ENCODE peak calls at places on chromosomes 13 and 19, in five cellular contexts. One of them, this sample, is unnamed.

GRCh38 chr19:35908977-35909683 is 1.0 kb upstream of the TYROBP start:
- DNase-seq in HCT116: no peak
- DNase-seq in IMR-90: no peak
- DNase-seq in colonic mucosa: peak; percentile 56
- DNase-seq in right atrium auricular region: peak; percentile 75
- DNase-seq in this sample: no peak

GRCh38 chr19:53192771-53193533 is at the start of gene ZNF665:
- DNase-seq in HCT116: no peak
- DNase-seq in IMR-90: peak; percentile 82
- DNase-seq in colonic mucosa: peak; percentile 92
- DNase-seq in right atrium auricular region: peak; percentile 94
- DNase-seq in this sample: peak; percentile 69

GRCh38 chr13:43787518-43787891 is 733 bp upstream of the ENOX1 start:
- DNase-seq in HCT116: no peak
- DNase-seq in IMR-90: no peak
- DNase-seq in colonic mucosa: no peak
- DNase-seq in right atrium auricular region: no peak
- DNase-seq in this sample: no peak

GRCh38 chr19:32865326-32865725 is 4.2 kb downstream of the SLC7A9 start:
- DNase-seq in HCT116: no peak
- DNase-seq in IMR-90: no peak
- DNase-seq in colonic mucosa: no peak
- DNase-seq in right atrium auricular region: no peak
- DNase-seq in this sample: no peak

GRCh38 chr13:48976677-48977625 is 1.2 kb downstream of the FNDC3A start:
- DNase-seq in HCT116: no peak
- DNase-seq in IMR-90: no peak
- DNase-seq in colonic mucosa: peak; percentile 81
- DNase-seq in right atrium auricular region: peak; percentile 60
- DNase-seq in this sample: peak; percentile 55

GRCh38 chr13:113155201-113155600 is 3.2 kb upstream of the PROZ start:
- DNase-seq in HCT116: no peak
- DNase-seq in IMR-90: no peak
- DNase-seq in colonic mucosa: no peak
- DNase-seq in right atrium auricular region: peak; percentile 55
- DNase-seq in this sample: no peak

GRCh38 chr13:85194482-85194881 is 604.7 kb downstream of the SLITRK6 start:
- DNase-seq in HCT116: no peak
- DNase-seq in IMR-90: no peak
- DNase-seq in colonic mucosa: no peak
- DNase-seq in right atrium auricular region: no peak
- DNase-seq in this sample: no peak

GRCh38 chr13:20998649-20999415 is 62.6 kb downstream of the LATS2 start:
- DNase-seq in HCT116: no peak
- DNase-seq in IMR-90: no peak
- DNase-seq in colonic mucosa: no peak
- DNase-seq in right atrium auricular region: no peak
- DNase-seq in this sample: no peak

GRCh38 chr13:47901451-47901850 is 99.6 kb downstream of the SUCLA2 start:
- DNase-seq in HCT116: no peak
- DNase-seq in IMR-90: peak; percentile 37
- DNase-seq in colonic mucosa: no peak
- DNase-seq in right atrium auricular region: no peak
- DNase-seq in this sample: no peak

GRCh38 chr13:30145709-30146367 is 161.5 kb downstream of the KATNAL1 start:
- DNase-seq in HCT116: no peak
- DNase-seq in IMR-90: no peak
- DNase-seq in colonic mucosa: no peak
- DNase-seq in right atrium auricular region: no peak
- DNase-seq in this sample: no peak

GRCh38 chr13:66914155-66914554 is 316.0 kb downstream of the PCDH9 start:
- DNase-seq in HCT116: no peak
- DNase-seq in IMR-90: peak; percentile 5
- DNase-seq in colonic mucosa: no peak
- DNase-seq in right atrium auricular region: no peak
- DNase-seq in this sample: no peak

GRCh38 chr13:50071399-50071798 is 56.2 kb downstream of the KCNRG start:
- DNase-seq in HCT116: no peak
- DNase-seq in IMR-90: no peak
- DNase-seq in colonic mucosa: no peak
- DNase-seq in right atrium auricular region: no peak
- DNase-seq in this sample: peak; percentile 27

GRCh38 chr19:49884109-49884508 is 6.6 kb downstream of the TBC1D17 start:
- DNase-seq in HCT116: no peak
- DNase-seq in IMR-90: no peak
- DNase-seq in colonic mucosa: no peak
- DNase-seq in right atrium auricular region: no peak
- DNase-seq in this sample: no peak

GRCh38 chr13:51913421-51914136 is 51.8 kb downstream of the CCDC70 start:
- DNase-seq in HCT116: no peak
- DNase-seq in IMR-90: no peak
- DNase-seq in colonic mucosa: no peak
- DNase-seq in right atrium auricular region: no peak
- DNase-seq in this sample: no peak

GRCh38 chr19:2111425-2111824 is 14.7 kb downstream of the IZUMO4 start:
- DNase-seq in HCT116: no peak
- DNase-seq in IMR-90: no peak
- DNase-seq in colonic mucosa: no peak
- DNase-seq in right atrium auricular region: no peak
- DNase-seq in this sample: no peak

GRCh38 chr19:2111886-2112285 is 15.2 kb downstream of the IZUMO4 start:
- DNase-seq in HCT116: no peak
- DNase-seq in IMR-90: no peak
- DNase-seq in colonic mucosa: no peak
- DNase-seq in right atrium auricular region: no peak
- DNase-seq in this sample: no peak

GRCh38 chr19:2109278-2109864 is 12.7 kb downstream of the IZUMO4 start:
- DNase-seq in HCT116: no peak
- DNase-seq in IMR-90: no peak
- DNase-seq in colonic mucosa: no peak
- DNase-seq in right atrium auricular region: no peak
- DNase-seq in this sample: no peak

GRCh38 chr19:2110822-2111221 is 14.1 kb downstream of the IZUMO4 start:
- DNase-seq in HCT116: no peak
- DNase-seq in IMR-90: no peak
- DNase-seq in colonic mucosa: no peak
- DNase-seq in right atrium auricular region: no peak
- DNase-seq in this sample: no peak

DNA sequence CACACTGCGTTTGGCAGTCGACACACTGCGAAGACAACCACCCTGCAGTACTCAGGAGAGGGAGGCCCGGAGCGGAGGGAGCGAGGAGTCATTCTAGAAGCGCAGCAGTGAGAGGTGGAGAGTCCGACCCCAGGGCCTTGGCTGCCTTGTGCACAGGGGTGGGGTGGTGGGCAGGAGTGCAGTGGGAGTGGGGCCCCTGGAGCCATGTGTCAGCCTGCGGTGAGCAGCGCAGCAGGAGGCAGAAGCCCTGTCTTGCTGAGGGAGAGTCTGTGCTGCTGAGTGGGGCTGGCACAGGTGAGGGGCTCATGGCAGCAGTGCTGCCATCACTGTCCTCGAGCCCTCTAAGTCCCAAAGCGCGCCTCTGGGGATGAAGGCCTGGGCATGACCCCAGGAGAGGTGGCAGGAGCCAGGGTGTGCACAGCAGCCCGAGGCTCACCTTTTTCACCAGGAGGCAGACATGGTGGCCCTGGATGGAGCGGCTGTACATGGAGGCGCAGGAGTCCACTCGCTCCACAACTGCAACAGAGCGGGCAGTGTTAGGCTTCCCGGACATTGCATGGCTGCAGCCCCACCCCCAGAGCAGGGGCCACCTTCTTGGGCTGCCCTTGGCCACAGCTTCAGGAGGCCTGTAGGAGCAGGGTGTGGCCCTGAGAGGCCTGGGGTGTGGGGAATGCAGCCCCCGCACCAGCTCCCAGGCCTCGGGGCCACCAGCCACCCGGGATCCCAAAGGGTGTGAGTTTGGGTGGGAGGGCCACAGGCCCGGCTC is 11.7 kb downstream of the IZUMO4 start:
- DNase-seq in HCT116: no peak
- DNase-seq in IMR-90: no peak
- DNase-seq in colonic mucosa: no peak
- DNase-seq in right atrium auricular region: no peak
- DNase-seq in this sample: no peak
- H3K36me3 ChIP-seq in HCT116: peaks cover 34% of the 10 kb centered on the region
- H3K36me3 ChIP-seq in IMR-90: peaks cover 85% of the 10 kb centered on the region
- H3K36me3 ChIP-seq in colonic mucosa: peaks cover 34% of the 10 kb centered on the region
- H3K36me3 ChIP-seq in right atrium auricular region: peaks cover 81% of the 10 kb centered on the region
- H3K36me3 ChIP-seq in this sample: peaks cover 57% of the 10 kb centered on the region

GRCh38 chr19:12708641-12709040 is 12.2 kb upstream of the FBXW9 start:
- DNase-seq in HCT116: no peak
- DNase-seq in IMR-90: no peak
- DNase-seq in colonic mucosa: no peak
- DNase-seq in right atrium auricular region: no peak
- DNase-seq in this sample: no peak
- H3K36me3 ChIP-seq in HCT116: peaks cover 46% of the 10 kb centered on the region
- H3K36me3 ChIP-seq in IMR-90: peaks cover 66% of the 10 kb centered on the region
- H3K36me3 ChIP-seq in colonic mucosa: peaks cover 35% of the 10 kb centered on the region
- H3K36me3 ChIP-seq in right atrium auricular region: peaks cover 94% of the 10 kb centered on the region
- H3K36me3 ChIP-seq in this sample: peaks cover 32% of the 10 kb centered on the region

GRCh38 chr13:110197471-110197870 is 109.5 kb downstream of the COL4A1 start:
- DNase-seq in HCT116: no peak
- DNase-seq in IMR-90: no peak
- DNase-seq in colonic mucosa: no peak
- DNase-seq in right atrium auricular region: no peak
- DNase-seq in this sample: no peak

GRCh38 chr13:110197041-110197440 is 109.9 kb downstream of the COL4A1 start:
- DNase-seq in HCT116: no peak
- DNase-seq in IMR-90: peak; percentile 57
- DNase-seq in colonic mucosa: no peak
- DNase-seq in right atrium auricular region: no peak
- DNase-seq in this sample: peak; percentile 76

GRCh38 chr13:110200276-110200675 is 106.7 kb downstream of the COL4A1 start:
- DNase-seq in HCT116: no peak
- DNase-seq in IMR-90: no peak
- DNase-seq in colonic mucosa: no peak
- DNase-seq in right atrium auricular region: no peak
- DNase-seq in this sample: no peak

GRCh38 chr13:110201114-110201513 is 105.8 kb downstream of the COL4A1 start:
- DNase-seq in HCT116: no peak
- DNase-seq in IMR-90: no peak
- DNase-seq in colonic mucosa: no peak
- DNase-seq in right atrium auricular region: no peak
- DNase-seq in this sample: no peak

DNA sequence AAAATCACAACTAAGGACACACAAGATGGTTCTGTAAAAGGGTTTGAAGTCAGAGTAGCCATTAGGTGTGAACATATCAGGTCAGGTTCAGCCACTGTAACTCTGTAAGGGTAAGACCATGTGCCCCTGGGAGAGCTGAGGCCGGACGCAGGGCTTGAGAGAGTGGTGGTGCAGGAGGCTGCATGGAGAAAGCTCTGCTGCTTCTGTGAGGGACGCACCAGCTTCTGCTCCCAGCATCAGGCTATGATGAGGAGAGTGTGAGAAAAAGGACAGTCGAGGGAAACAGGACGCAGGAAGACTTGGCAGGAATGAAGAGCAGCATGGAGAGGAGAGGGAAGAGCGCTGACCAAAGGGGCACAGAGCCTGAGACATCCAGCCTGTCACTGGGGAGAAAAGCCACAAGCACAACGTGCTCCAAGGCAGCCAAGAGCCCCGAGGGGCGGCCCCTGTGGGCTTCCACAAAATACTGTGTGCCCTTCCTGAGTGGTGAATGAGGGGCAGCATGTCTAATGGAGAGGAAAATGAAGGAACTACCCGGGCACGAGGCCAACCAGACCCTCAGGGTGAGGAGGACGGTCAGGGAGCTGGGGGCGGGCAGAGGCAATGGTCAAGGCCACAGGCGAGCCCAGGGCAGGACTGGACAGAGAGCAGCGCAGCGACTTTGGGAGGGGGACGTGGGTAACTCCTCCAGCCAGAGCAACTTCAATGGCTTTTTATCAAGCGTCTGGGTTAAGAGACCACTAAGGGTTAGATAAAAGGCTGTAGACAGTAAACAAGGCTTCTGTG is 107.7 kb downstream of the COL4A1 start:
- DNase-seq in HCT116: no peak
- DNase-seq in IMR-90: no peak
- DNase-seq in colonic mucosa: no peak
- DNase-seq in right atrium auricular region: no peak
- DNase-seq in this sample: no peak
- H3K36me3 ChIP-seq in HCT116: no peaks in the 10 kb centered on the region
- H3K36me3 ChIP-seq in IMR-90: peaks cover 55% of the 10 kb centered on the region
- H3K36me3 ChIP-seq in colonic mucosa: no peaks in the 10 kb centered on the region
- H3K36me3 ChIP-seq in right atrium auricular region: peaks cover 98% of the 10 kb centered on the region
- H3K36me3 ChIP-seq in this sample: peaks cover 2% of the 10 kb centered on the region

GRCh38 chr19:1009976-1010538 is 9.8 kb downstream of the GRIN3B start:
- DNase-seq in HCT116: no peak
- DNase-seq in IMR-90: no peak
- DNase-seq in colonic mucosa: no peak
- DNase-seq in right atrium auricular region: no peak
- DNase-seq in this sample: no peak

GRCh38 chr19:1007852-1008251 is 7.6 kb downstream of the GRIN3B start:
- DNase-seq in HCT116: no peak
- DNase-seq in IMR-90: no peak
- DNase-seq in colonic mucosa: no peak
- DNase-seq in right atrium auricular region: no peak
- DNase-seq in this sample: no peak

GRCh38 chr19:1008268-1009042 is 8.2 kb downstream of the GRIN3B start:
- DNase-seq in HCT116: no peak
- DNase-seq in IMR-90: no peak
- DNase-seq in colonic mucosa: no peak
- DNase-seq in right atrium auricular region: no peak
- DNase-seq in this sample: no peak

GRCh38 chr19:1010586-1011510 is 10.1 kb downstream of the TMEM259 start:
- DNase-seq in HCT116: no peak
- DNase-seq in IMR-90: no peak
- DNase-seq in colonic mucosa: no peak
- DNase-seq in right atrium auricular region: no peak
- DNase-seq in this sample: no peak

DNA sequence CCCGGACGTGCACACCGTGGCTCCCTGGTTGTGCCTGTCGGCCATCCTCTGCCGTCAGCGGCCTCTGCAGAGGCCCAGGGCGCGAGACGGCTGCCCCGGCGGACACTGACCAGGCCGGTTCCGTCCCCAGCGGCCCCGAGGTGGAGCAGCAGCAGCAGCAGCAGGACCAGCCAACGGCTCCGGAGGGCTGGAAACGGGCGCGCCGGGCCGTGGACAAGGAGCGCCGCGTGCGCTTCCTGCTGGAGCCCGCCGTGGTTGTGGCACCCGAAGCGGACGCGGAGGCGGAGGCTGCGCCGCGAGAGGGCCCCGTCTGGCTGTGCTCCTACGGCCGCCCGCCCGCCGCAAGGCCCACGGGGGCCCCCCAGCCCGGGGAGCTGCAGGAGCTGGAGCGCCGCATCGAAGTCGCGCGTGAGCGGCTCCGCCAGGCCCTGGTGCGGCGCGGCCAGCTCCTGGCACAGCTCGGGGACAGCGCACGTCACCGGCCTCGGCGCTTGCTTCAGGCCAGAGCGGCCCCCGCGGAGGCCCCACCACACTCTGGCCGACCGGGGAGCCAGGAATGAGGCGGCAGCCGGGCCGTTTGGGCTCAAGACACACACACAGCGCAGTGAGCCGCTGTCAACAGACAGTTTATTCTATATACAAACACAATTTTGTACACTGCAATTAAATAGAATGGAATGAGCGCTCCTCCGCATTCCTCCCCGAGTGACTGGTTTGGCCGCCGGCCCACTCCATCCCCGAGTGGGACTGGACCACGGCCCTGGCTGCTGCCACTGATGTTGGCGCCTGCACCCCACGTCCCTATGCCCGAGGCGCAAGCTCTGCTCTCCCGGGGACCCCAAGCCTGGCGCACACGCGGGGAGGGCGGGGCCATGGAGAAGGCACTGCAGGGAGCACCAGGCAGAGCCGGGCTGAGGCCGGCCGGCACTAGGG is 9.1 kb downstream of the GRIN3B start:
- DNase-seq in HCT116: no peak
- DNase-seq in IMR-90: peak; percentile 83
- DNase-seq in colonic mucosa: no peak
- DNase-seq in right atrium auricular region: no peak
- DNase-seq in this sample: no peak
- H3K36me3 ChIP-seq in HCT116: peaks cover 4% of the 10 kb centered on the region
- H3K36me3 ChIP-seq in IMR-90: peaks cover 38% of the 10 kb centered on the region
- H3K36me3 ChIP-seq in colonic mucosa: peaks cover 22% of the 10 kb centered on the region
- H3K36me3 ChIP-seq in right atrium auricular region: peaks cover 53% of the 10 kb centered on the region
- H3K36me3 ChIP-seq in this sample: peaks cover 29% of the 10 kb centered on the region